ENCODE peak calls at places on chromosomes 3 and 15, in seven cellular contexts. Q, K, T, O, M, B and X are unnamed samples.

GRCh38 chr3:190382082-190382481 is 5.9 kb upstream of the CLDN16 start:
- DNase-seq in O (no peak), Q (peak), B (no peak), T (peak), M (no peak), K (no peak), X (no peak)

GRCh38 chr3:28151207-28151550 is 90.2 kb upstream of the CMC1 start:
- DNase-seq in O (no peak), B (no peak), M (no peak), K (no peak), Q (no peak), T (no peak), X (no peak)

GRCh38 chr15:68572309-68572708 is 6.5 kb upstream of the CORO2B start:
- DNase-seq in M (no peak), B (no peak), T (no peak), Q (no peak), O (no peak), K (no peak), X (no peak)

GRCh38 chr3:80553211-80553610 is 785.4 kb upstream of the ROBO1 start:
- DNase-seq in M (no peak), Q (no peak), K (no peak), B (no peak), T (no peak), O (no peak), X (no peak)

GRCh38 chr15:29418178-29418577 is 148.6 kb upstream of the NSMCE3 start:
- DNase-seq in K (no peak), O (no peak), T (no peak), Q (no peak), B (no peak), M (no peak), X (no peak)

GRCh38 chr3:71208273-71209095 is 375.0 kb downstream of the FOXP1 start:
- DNase-seq in O (no peak), M (peak), B (no peak), K (no peak), T (peak), Q (peak), X (no peak)

GRCh38 chr3:83092521-83093221 is 1331.2 kb upstream of the GBE1 start:
- DNase-seq in B (no peak), Q (no peak), K (no peak), T (no peak), M (no peak), O (no peak), X (no peak)

GRCh38 chr15:61530769-61531168 is 301.7 kb upstream of the RORA start:
- DNase-seq in K (no peak), O (peak), Q (no peak), B (peak), M (no peak), T (no peak), X (no peak)

GRCh38 chr15:68407141-68407885 is 24.6 kb downstream of the ITGA11 start:
- DNase-seq in O (no peak), T (no peak), M (no peak), Q (no peak), K (no peak), B (no peak), X (no peak)

GRCh38 chr15:33649217-33649933 is 318.9 kb upstream of the CHRM5 start:
- DNase-seq in Q (no peak), K (no peak), M (no peak), T (no peak), O (no peak), B (no peak), X (no peak)

GRCh38 chr3:150421256-150421655 is 13.2 kb downstream of the TSC22D2 start:
- DNase-seq in B (no peak), Q (no peak), T (no peak), M (no peak), K (no peak), O (no peak), X (no peak)

GRCh38 chr3:45496550-45496949 is 98.0 kb upstream of the LIMD1 start:
- DNase-seq in O (no peak), B (no peak), M (no peak), T (no peak), K (no peak), Q (peak), X (no peak)

GRCh38 chr3:191324936-191325335 is 4.3 kb upstream of the CCDC50 start:
- DNase-seq in M (no peak), T (peak), Q (no peak), O (no peak), B (no peak), K (no peak), X (no peak)

GRCh38 chr3:157122116-157122515 is 37.8 kb downstream of the CCNL1 start:
- DNase-seq in T (peak), O (no peak), K (no peak), M (no peak), B (no peak), Q (peak), X (no peak)

GRCh38 chr3:183653209-183654064 is 18.0 kb downstream of the KLHL24 start:
- DNase-seq in O (no peak), M (no peak), K (peak), T (no peak), B (no peak), Q (peak), X (no peak)

GRCh38 chr3:37474936-37475335 is 300.6 kb upstream of the LRRFIP2 start:
- DNase-seq in K (no peak), O (no peak), Q (peak), T (no peak), B (no peak), M (no peak), X (no peak)

GRCh38 chr3:69746119-69746518 is 6.9 kb downstream of the MITF start:
- DNase-seq in Q (no peak), B (no peak), M (no peak), T (peak), K (no peak), O (no peak), X (no peak)

GRCh38 chr3:101762041-101762646 is 16.9 kb upstream of the NXPE3 start:
- DNase-seq in Q (peak), M (no peak), O (no peak), K (no peak), B (no peak), T (no peak), X (no peak)

GRCh38 chr3:98778852-98779379 is 15.8 kb downstream of the ST3GAL6 start:
- DNase-seq in M (no peak), Q (peak), T (peak), K (no peak), O (no peak), B (no peak), X (no peak)

GRCh38 chr3:15659254-15659975 is 57.9 kb downstream of the BTD start:
- DNase-seq in M (no peak), T (no peak), O (no peak), Q (no peak), K (no peak), B (no peak), X (no peak)

GRCh38 chr15:68818671-68819450 is 1.8 kb downstream of the ANP32A start:
- DNase-seq in K (peak), T (no peak), B (peak), M (peak), O (no peak), Q (peak), X (no peak)

GRCh38 chr3:132788299-132788698 is 66.1 kb upstream of the NPHP3 start:
- DNase-seq in B (no peak), Q (peak), T (peak), M (no peak), O (no peak), K (no peak), X (no peak)

GRCh38 chr3:23421811-23422510 is 218.8 kb downstream of the UBE2E2 start:
- DNase-seq in B (no peak), T (peak), M (no peak), O (no peak), K (no peak), Q (peak), X (no peak)

GRCh38 chr15:60421544-60421943 is 23.8 kb upstream of the ANXA2 start:
- DNase-seq in K (no peak), T (peak), M (no peak), O (no peak), Q (peak), B (no peak), X (no peak)

GRCh38 chr3:88031543-88032148 is 27.2 kb downstream of the CGGBP1 start:
- DNase-seq in Q (peak), M (no peak), T (peak), B (no peak), K (peak), O (no peak), X (no peak)

GRCh38 chr3:26535151-26535550 is 87.4 kb upstream of the LRRC3B start:
- DNase-seq in T (no peak), Q (no peak), B (no peak), K (no peak), M (no peak), O (no peak), X (no peak)

GRCh38 chr3:50168388-50168787 is 13.3 kb downstream of the SEMA3F start:
- DNase-seq in K (no peak), B (no peak), M (no peak), T (no peak), O (no peak), Q (no peak), X (no peak)

GRCh38 chr3:176780766-176781165 is 416.5 kb downstream of the TBL1XR1 start:
- DNase-seq in K (no peak), M (no peak), O (no peak), Q (peak), B (no peak), T (no peak), X (no peak)

GRCh38 chr3:9915252-9916141 is 1.4 kb upstream of the IL17RC start:
- DNase-seq in M (peak), K (no peak), O (peak), Q (peak), B (peak), T (peak), X (no peak)

GRCh38 chr3:10365791-10366190 is 44.9 kb upstream of the SEC13 start:
- DNase-seq in M (no peak), T (peak), B (no peak), K (no peak), Q (peak), O (no peak), X (no peak)

GRCh38 chr15:31352911-31353811 is 26.5 kb downstream of the KLF13 start:
- DNase-seq in Q (peak), K (peak), B (no peak), O (no peak), T (peak), M (peak), X (no peak)

GRCh38 chr3:66401157-66401550 is 99.7 kb downstream of the LRIG1 start:
- DNase-seq in K (no peak), O (no peak), Q (no peak), M (no peak), B (no peak), T (no peak), X (no peak)

GRCh38 chr3:126664591-126665214 is 9.8 kb upstream of the TXNRD3 start:
- DNase-seq in O (peak), T (peak), B (no peak), K (no peak), Q (peak), M (no peak), X (no peak)

GRCh38 chr3:137194301-137194700 is 236.5 kb downstream of the IL20RB start:
- DNase-seq in M (no peak), B (no peak), O (no peak), T (no peak), Q (no peak), K (no peak), X (no peak)

GRCh38 chr3:120348981-120349818 is at the start of gene LRRC58:
- DNase-seq in T (peak), B (peak), Q (peak), K (peak), O (peak), M (peak), X (peak)
- TF ChIP-seq CTCF in T (peak), B (no peak), Q (peak), K (peak), O (peak), M (no peak), X (no peak)

GRCh38 chr3:185046623-185047022 is 106.2 kb downstream of the C3orf70 start:
- DNase-seq in K (no peak), B (no peak), Q (no peak), T (no peak), O (no peak), M (peak), X (no peak)

GRCh38 chr3:185052631-185053030 is 100.2 kb downstream of the C3orf70 start:
- DNase-seq in B (no peak), O (no peak), Q (no peak), T (no peak), K (no peak), M (no peak), X (no peak)

DNA sequence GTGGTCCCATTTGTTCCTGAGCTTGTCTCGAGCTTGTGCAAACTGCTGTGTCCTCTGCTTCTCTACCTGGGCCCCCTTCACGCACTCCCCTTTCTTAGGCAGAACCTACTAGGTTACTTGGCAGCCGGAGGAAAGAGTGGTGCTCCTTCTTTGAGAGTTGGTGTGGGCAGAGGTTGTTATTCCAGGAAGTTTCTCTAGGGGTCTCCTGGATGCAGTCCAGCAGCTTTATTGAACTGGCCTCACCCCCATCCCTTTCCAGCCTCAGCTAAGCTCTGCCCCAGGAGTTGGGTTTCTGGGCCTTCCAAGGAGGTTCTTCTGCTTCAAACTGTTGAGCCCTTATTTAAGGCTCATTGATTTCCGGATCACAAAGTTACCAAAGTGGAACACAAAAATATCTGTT is 103.2 kb downstream of the C3orf70 start:
- DNase-seq in T (no peak), Q (no peak), M (no peak), B (no peak), K (no peak), O (no peak), X (no peak)
- TF ChIP-seq CTCF in T (no peak), Q (no peak), M (no peak), B (no peak), K (no peak), O (peak), X (no peak)

GRCh38 chr3:24520101-24520495 is 25.4 kb upstream of the THRB start:
- DNase-seq in B (no peak), Q (no peak), M (no peak), K (no peak), O (no peak), T (no peak), X (no peak)

GRCh38 chr3:24523195-24523594 is 28.5 kb upstream of the THRB start:
- DNase-seq in B (no peak), T (no peak), O (no peak), Q (no peak), K (no peak), M (no peak), X (no peak)

GRCh38 chr3:24520941-24521305 is 26.3 kb upstream of the THRB start:
- DNase-seq in M (no peak), O (no peak), B (no peak), K (no peak), T (no peak), Q (no peak), X (no peak)

GRCh38 chr3:24522155-24522579 is 27.5 kb upstream of the THRB start:
- DNase-seq in K (no peak), Q (no peak), T (no peak), O (peak), M (no peak), B (peak), X (no peak)

DNA sequence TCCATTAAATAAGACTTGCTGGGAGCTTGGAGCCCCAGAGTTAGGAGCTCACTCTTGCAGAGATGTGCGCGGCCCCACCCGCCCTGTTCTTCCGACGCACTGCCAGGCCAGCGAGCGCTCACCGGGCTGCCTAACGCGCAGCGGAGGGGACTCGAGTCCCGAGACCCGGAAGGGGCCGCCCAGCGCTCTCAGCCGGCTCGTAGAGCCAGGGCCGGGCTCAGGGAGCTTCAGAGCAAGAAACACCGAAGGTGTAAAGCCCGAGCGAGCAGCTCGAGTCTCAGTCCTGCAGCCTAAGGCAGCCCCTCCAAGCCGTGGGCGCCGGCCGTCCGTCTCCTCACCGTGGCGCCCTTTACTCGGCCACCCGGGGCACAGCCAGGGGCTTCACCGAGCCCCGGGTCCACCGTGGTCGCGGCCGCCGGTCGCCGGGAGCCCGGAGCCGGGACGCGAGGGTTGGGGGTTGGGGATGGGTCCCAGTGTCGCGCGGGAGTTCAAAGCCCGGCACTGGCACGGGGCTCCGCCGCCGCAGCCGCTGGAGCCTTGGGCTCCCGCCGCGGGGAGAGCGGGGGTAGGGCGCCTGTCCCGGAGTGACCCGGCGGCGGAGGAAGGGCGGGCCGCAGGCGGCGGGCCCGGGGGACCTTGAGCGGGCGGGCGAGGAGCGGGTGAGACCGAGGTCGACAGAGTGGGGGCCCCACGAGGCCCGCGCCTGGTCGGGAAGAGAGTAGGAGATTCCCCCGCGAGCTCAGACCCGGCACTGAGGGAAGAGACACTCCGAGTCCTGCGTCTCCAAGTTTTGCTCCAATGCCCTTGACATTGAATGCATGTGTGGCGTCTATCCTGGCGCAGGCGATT is 26.9 kb upstream of the THRB start:
- DNase-seq in K (no peak), B (peak), M (peak), T (no peak), O (peak), Q (peak), X (no peak)
- TF ChIP-seq CTCF in K (no peak), B (no peak), M (no peak), T (no peak), O (no peak), Q (no peak), X (no peak)

DNA sequence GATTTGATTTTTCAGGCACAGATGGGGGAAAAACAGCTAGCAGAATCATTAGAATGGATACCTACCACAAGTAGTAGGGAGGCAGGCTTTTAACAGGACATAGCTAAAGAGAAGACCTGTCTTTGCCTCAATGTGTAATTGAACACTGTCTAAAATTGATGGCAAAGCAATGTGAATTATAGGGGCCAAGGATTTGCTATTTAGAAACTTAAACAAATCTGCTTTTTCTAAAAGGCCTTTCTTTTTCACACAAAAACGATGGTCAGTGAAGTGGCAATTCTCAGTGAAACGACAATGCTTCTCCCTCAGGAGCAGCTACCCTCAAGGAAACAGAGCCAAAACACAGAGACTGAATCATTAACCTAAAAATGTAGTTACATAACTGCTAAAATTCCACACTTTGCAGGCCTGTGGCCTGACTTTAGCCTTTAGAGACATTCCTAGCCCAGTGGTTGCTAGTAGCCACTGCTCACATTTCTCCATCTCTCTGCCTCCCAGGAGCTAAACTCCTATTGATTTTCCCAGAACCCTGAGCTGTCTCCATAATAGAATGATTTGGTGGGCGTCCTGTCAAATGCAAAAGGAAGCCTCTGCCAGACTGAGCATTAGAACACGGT is 630.2 kb upstream of the KCNMB2 start:
- DNase-seq in Q (peak), B (no peak), K (no peak), M (no peak), O (no peak), T (peak), X (no peak)
- TF ChIP-seq CTCF in Q (peak), B (no peak), K (no peak), M (no peak), O (no peak), T (peak), X (no peak)

DNA sequence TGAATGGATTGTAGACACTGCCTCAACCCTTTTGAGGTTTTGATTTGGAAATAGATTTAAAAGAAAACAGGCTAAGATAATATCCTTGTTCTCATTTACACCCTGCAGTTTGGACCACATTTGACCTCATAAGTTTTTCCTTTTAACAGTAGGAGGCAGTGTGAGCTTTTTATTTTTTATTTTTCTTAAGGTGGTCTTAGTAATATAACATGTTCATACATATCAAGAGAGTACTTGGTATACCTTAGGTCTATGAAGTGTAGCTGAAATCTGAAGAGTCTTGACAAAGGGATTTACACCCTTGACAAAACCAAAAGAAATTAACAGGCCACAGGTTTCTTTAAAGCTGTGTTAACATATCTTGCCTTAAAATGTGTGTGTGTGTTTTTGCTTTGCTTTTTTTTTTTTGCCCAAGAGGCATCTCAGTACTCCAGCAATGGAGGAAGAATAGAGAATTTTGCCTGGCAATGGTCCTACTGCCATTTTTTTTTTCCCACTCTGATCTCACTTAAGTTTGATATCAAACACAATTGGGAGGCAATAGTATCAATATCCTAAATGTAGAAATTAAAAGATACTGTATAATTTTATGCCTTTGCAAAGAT is 3.3 kb downstream of the RAP2B start:
- DNase-seq in K (peak), M (no peak), B (no peak), O (no peak), Q (peak), T (peak), X (no peak)
- TF ChIP-seq CTCF in K (peak), M (no peak), B (peak), O (peak), Q (peak), T (peak), X (no peak)

GRCh38 chr3:131231710-131232348 is 149.7 kb upstream of the NUDT16 start:
- DNase-seq in Q (peak), T (no peak), B (no peak), K (no peak), M (no peak), O (no peak), X (no peak)
- TF ChIP-seq CTCF in Q (no peak), T (no peak), B (no peak), K (peak), M (no peak), O (peak), X (no peak)

DNA sequence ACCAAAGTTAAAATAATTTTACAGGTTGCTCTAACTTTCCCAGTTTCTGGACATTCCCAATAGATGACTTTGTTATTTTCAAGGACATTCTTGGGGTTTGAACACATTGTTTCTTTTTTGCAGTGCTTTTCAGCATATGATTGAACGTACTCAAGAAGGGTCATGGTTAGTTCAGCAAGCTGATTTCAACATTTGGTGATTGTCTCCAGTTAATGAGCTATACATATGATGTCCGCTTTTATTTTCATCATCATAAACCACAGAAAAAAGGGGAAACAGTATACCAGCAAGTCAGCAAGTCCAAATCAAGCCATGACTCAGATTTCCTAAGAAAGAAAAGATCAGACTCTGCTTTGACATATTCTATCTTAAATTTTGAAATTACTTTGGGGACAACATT is 69.4 kb downstream of the B3GALNT1 start:
- DNase-seq in B (no peak), T (no peak), K (peak), Q (peak), O (no peak), M (no peak), X (no peak)
- TF ChIP-seq CTCF in B (no peak), T (no peak), K (no peak), Q (no peak), O (no peak), M (no peak), X (no peak)

GRCh38 chr15:56249080-56249479 is 5.4 kb upstream of the RFX7 start:
- DNase-seq in M (peak), K (peak), Q (peak), B (peak), T (peak), O (peak), X (no peak)
- TF ChIP-seq CTCF in M (peak), K (peak), Q (peak), B (no peak), T (peak), O (peak), X (no peak)